ENCODE peak calls at places on chromosomes 6 and 20, in nine cellular contexts. L is HFF-Myc, A is activated T-cell treated with anti-CD3 and anti-CD28 coated beads for 4 hours, R is GM12878, X is hepatic stellate cell, N is fibroblast of the conjunctiva, V is LoVo, O is H7, C is WTC11. U is an unnamed sample.

GRCh38 chr20:45487231-45487635 is 17.7 kb downstream of the WFDC2 start:
- DNase-seq in C (peak), V (no peak), A (no peak), O (peak), X (no peak), N (no peak), R (no peak), L (no peak), U (no peak)

GRCh38 chr20:19115581-19115980 is 96.9 kb upstream of the SLC24A3 start:
- DNase-seq in C (no peak), O (no peak), R (no peak), L (no peak), V (no peak), X (no peak), A (no peak), N (no peak), U (no peak)

GRCh38 chr20:17935186-17935585 is 33.4 kb downstream of the SNX5 start:
- DNase-seq in L (no peak), C (no peak), V (no peak), N (no peak), A (no peak), X (no peak), O (no peak), R (no peak), U (no peak)

GRCh38 chr20:33076662-33077398 is 2.6 kb upstream of the BPIFB4 start:
- DNase-seq in V (no peak), R (no peak), C (no peak), A (no peak), N (no peak), L (no peak), O (no peak), X (no peak), U (no peak)

GRCh38 chr6:152423216-152424103 is 213.7 kb downstream of the SYNE1 start:
- DNase-seq in C (no peak), O (no peak), X (no peak), N (no peak), R (no peak), V (no peak), A (no peak), L (no peak), U (no peak)

GRCh38 chr6:144931172-144932035 is 646.3 kb downstream of the UTRN start:
- DNase-seq in A (peak), L (no peak), R (no peak), X (peak), C (peak), N (peak), O (peak), V (peak), U (peak)

GRCh38 chr6:30769088-30769852 is 24.9 kb upstream of the IER3 start:
- DNase-seq in A (peak), C (no peak), V (peak), X (peak), R (no peak), L (peak), N (peak), O (peak), U (peak)

GRCh38 chr6:113147544-113147943 is 709.6 kb upstream of the MARCKS start:
- DNase-seq in L (peak), R (no peak), X (peak), N (peak), C (no peak), A (no peak), V (no peak), O (no peak), U (no peak)

GRCh38 chr20:1083431-1084080 is 34.8 kb upstream of the PSMF1 start:
- DNase-seq in O (no peak), L (no peak), A (no peak), R (peak), V (no peak), X (no peak), C (no peak), N (no peak), U (no peak)

GRCh38 chr20:50624351-50625016 is 66.9 kb downstream of the RIPOR3 start:
- DNase-seq in R (no peak), A (no peak), C (no peak), L (no peak), N (no peak), O (peak), X (no peak), V (no peak), U (no peak)

GRCh38 chr6:163207984-163208383 is 206.5 kb upstream of the QKI start:
- DNase-seq in V (no peak), O (no peak), L (no peak), X (no peak), C (no peak), R (no peak), N (no peak), A (no peak), U (no peak)

GRCh38 chr6:21594427-21595264 is 1.1 kb downstream of the SOX4 start:
- DNase-seq in R (no peak), N (no peak), C (peak), A (peak), O (peak), X (peak), L (no peak), V (peak), U (peak)

GRCh38 chr6:131758920-131759319 is 48.1 kb upstream of the CTAGE9 start:
- DNase-seq in A (no peak), O (no peak), V (no peak), X (no peak), R (no peak), L (no peak), N (no peak), C (no peak), U (no peak)

GRCh38 chr6:13615802-13616140 is 636 bp downstream of the NOL7 start:
- DNase-seq in L (no peak), O (peak), X (no peak), R (no peak), V (peak), N (no peak), A (peak), C (peak), U (peak)

GRCh38 chr20:33732166-33732970 is 572 bp downstream of the ZNF341 start:
- DNase-seq in V (peak), R (peak), N (peak), A (peak), X (peak), O (peak), L (no peak), C (peak), U (no peak)

GRCh38 chr6:50361641-50362331 is 312.1 kb upstream of the DEFB112 start:
- DNase-seq in C (no peak), N (peak), O (no peak), R (no peak), V (no peak), L (no peak), A (no peak), X (no peak), U (no peak)

GRCh38 chr6:170049641-170050491 is 241.0 kb downstream of the DLL1 start:
- DNase-seq in X (no peak), A (no peak), R (no peak), V (no peak), O (no peak), L (peak), N (peak), C (no peak), U (peak)

U was measured in AG08396.